ENCODE peak calls at places on chromosomes 6 and 20, in ten cellular contexts. V is Caco-2; N is CD8-positive, alpha-beta T cell; C is hepatocyte; H is HCT116; X is PC-9; P is endodermal cell; Q is choroid plexus epithelial cell; R is AG10803; G is coronary artery. S is an unnamed sample.

GRCh38 chr6:8085053-8085511 is 17.3 kb downstream of the EEF1E1 start:
- DNase-seq in V (peak), N (no peak), C (peak), H (peak), X (peak), P (peak), Q (peak), R (peak), G (no peak), S (peak)

GRCh38 chr6:127483399-127484055 is 24.3 kb upstream of the KIAA0408 start:
- DNase-seq in V (no peak), N (no peak), C (no peak), H (no peak), X (no peak), P (peak), Q (no peak), R (no peak), G (no peak), S (no peak)

GRCh38 chr6:80331522-80331921 is 225.1 kb downstream of the BCKDHB start:
- DNase-seq in V (no peak), N (no peak), C (no peak), H (no peak), X (no peak), P (no peak), Q (no peak), R (no peak), G (no peak), S (no peak)

GRCh38 chr6:133502451-133503259 is 261.5 kb downstream of the EYA4 start:
- DNase-seq in V (peak), N (no peak), C (peak), H (no peak), X (no peak), P (no peak), Q (peak), R (peak), G (peak), S (peak)

GRCh38 chr20:51360451-51361230 is 181.9 kb downstream of the NFATC2 start:
- DNase-seq in V (no peak), N (no peak), C (peak), H (peak), X (peak), P (no peak), Q (peak), R (peak), G (no peak), S (peak)

GRCh38 chr6:10837692-10837996 is 695 bp downstream of the MAK start:
- DNase-seq in V (peak), N (no peak), C (peak), H (no peak), X (no peak), P (no peak), Q (peak), R (no peak), G (no peak), S (no peak)

GRCh38 chr20:31987744-31988143 is 19.8 kb downstream of the XKR7 start:
- DNase-seq in V (no peak), N (no peak), C (peak), H (no peak), X (no peak), P (no peak), Q (peak), R (no peak), G (no peak), S (peak)

GRCh38 chr6:16291739-16292138 is 53.4 kb downstream of the GMPR start:
- DNase-seq in V (no peak), N (no peak), C (no peak), H (no peak), X (no peak), P (no peak), Q (no peak), R (no peak), G (no peak), S (no peak)

GRCh38 chr6:166697113-166697512 is 70.1 kb upstream of the RPS6KA2 start:
- DNase-seq in V (no peak), N (no peak), C (no peak), H (no peak), X (no peak), P (no peak), Q (no peak), R (no peak), G (no peak), S (no peak)

DNA sequence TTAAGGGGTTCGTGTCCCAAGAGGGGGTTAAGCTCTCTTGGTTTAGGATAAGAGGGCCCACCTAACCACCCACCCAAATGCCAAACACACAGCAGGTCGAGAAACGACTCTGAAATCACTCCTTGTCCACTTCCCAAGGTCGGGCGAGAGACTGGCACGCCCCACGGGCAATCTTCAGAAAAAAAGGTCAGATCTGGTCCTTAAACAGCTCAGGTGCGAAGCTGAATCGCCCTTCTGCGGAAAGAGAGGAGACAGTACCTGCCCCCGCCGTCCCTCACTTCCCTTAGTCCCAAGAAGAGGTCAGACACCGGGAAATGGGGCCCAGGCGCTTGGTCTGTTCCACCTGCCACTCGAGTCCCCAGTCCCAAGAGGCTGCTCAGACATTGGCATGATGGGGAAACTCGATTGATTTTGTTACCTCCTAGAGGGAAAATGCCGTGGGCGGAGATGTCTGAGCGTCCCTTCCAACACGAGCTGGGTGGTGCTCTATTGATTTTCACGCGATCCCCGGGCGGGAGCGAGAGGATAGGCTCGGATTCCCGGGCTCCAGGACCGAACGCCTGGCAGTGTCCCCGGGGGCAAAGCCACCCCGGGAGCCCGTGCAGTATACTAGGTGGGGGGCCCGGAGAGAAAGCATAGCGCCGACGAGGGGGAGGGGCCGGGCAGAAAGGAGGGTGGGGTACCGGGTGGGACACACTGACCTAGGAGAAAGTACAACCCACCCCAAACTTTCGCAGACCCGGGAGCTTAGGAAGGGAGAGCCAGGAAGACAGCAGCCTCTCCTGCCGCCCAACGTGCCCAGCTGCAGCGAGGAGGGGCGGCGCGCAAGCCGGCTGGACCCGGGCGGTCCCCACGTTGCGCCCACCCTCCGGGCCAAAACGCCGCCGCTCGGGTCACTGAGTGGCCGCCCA is 1.1 kb upstream of the SAMD5 start:
- DNase-seq in V (peak), N (no peak), C (peak), H (no peak), X (no peak), P (peak), Q (peak), R (no peak), G (no peak), S (peak)
- H3K4me3 ChIP-seq in V (peak), N (no peak), C (peak), H (peak), X (peak), P (peak), Q (peak), R (peak), G (peak), S (peak)

GRCh38 chr6:40804905-40805304 is 217.7 kb upstream of the LRFN2 start:
- DNase-seq in V (no peak), N (no peak), C (no peak), H (no peak), X (no peak), P (no peak), Q (peak), R (no peak), G (no peak), S (no peak)
- TF ChIP-seq CTCF in V (peak), N (no peak), C (peak), H (peak), X (no peak), P (peak), Q (peak), R (peak), G (no peak), S (peak)

GRCh38 chr6:33198853-33199436 is 1.5 kb downstream of the RXRB start:
- DNase-seq in V (no peak), N (no peak), C (no peak), H (no peak), X (no peak), P (no peak), Q (no peak), R (no peak), G (peak), S (no peak)
- H3K4me3 ChIP-seq in V (peak), N (no peak), C (peak), H (peak), X (peak), P (peak), Q (peak), R (peak), G (peak), S (peak)

DNA sequence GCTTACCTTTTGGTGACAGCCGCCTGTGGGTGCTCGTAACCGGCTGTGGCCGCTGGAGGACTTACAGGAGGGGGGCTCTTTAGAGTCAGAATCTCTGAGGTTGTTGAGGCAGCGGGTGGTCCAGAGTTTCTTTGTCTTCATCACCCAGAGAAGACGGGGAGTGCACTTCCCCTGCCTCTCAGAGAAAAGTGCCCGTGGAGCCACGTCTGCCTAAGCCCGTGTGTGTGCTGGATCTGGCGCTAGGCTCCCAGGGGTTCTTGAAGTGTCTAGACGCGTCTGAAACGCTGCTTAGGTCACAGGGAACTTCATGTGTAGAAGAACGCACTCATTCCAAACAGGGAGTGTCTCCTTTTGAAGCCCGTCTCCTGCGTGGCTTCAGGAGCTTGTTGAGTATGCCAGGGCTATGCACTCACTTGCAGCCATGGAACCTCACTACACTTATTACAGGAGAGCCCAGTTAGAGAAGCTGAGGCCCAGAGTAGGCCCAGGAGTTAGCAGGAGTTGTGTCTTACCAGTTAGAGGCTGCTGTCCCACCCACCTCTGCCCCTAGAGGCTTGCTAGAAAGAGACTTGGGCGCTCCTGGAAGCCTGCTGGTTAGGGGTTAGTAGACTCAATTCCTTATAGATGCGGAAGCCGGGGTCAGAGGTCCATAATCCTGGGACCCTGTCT is 1.3 kb downstream of the LSM14B start:
- DNase-seq in V (no peak), N (no peak), C (peak), H (no peak), X (no peak), P (peak), Q (peak), R (peak), G (no peak), S (peak)
- TF ChIP-seq CTCF in V (no peak), N (no peak), C (no peak), H (no peak), X (no peak), P (peak), Q (peak), R (peak), G (no peak), S (peak)

GRCh38 chr20:45343445-45343866 is 4.8 kb downstream of the SDC4 start:
- DNase-seq in V (peak), N (no peak), C (peak), H (no peak), X (peak), P (peak), Q (no peak), R (no peak), G (no peak), S (no peak)
- H3K4me3 ChIP-seq in V (peak), N (no peak), C (no peak), H (peak), X (peak), P (peak), Q (peak), R (peak), G (peak), S (peak)

GRCh38 chr6:78867020-78867369 is 356 bp upstream of the IRAK1BP1 start:
- DNase-seq in V (no peak), N (no peak), C (no peak), H (no peak), X (no peak), P (no peak), Q (no peak), R (no peak), G (no peak), S (no peak)

GRCh38 chr6:78864957-78865356 is 2.4 kb upstream of the IRAK1BP1 start:
- DNase-seq in V (no peak), N (no peak), C (no peak), H (no peak), X (no peak), P (no peak), Q (no peak), R (no peak), G (no peak), S (no peak)

GRCh38 chr6:78863576-78863975 is 3.8 kb upstream of the IRAK1BP1 start:
- DNase-seq in V (no peak), N (no peak), C (no peak), H (no peak), X (no peak), P (no peak), Q (no peak), R (no peak), G (no peak), S (no peak)

GRCh38 chr6:78868124-78868523 is 773 bp downstream of the IRAK1BP1 start:
- DNase-seq in V (no peak), N (no peak), C (no peak), H (no peak), X (no peak), P (no peak), Q (no peak), R (peak), G (no peak), S (peak)

DNA sequence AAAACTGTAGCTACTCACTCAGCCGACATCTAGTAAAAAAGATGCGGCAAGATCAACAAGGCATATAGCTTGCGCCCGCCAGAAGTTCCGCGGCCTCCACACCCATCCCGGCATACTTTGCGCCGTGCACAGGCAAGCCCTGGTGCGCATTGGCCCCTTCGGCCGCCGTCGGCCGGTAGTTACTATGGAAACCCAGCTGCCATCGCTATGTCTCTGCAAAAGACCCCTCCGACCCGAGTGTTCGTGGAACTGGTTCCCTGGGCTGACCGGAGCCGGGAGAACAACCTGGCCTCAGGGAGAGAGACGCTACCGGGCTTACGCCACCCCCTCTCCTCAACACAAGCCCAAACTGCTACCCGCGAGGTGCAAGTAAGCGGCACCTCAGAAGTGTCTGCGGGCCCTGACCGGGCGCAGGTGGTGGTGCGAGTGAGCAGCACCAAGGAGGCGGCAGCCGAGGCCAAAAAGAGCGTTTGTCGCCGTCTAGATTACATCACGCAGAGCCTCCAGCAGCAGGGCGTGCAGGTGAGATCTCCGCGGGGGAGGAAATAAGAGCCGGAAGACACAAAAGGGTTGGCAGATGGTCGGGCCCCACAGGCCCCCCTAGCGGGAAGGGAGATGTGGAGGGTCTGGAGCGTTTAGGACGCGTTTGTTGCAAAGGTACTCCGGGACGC is at the start of gene IRAK1BP1:
- DNase-seq in V (peak), N (peak), C (peak), H (peak), X (peak), P (peak), Q (peak), R (peak), G (peak), S (peak)
- TF ChIP-seq CTCF in V (no peak), N (no peak), C (peak), H (no peak), X (no peak), P (peak), Q (peak), R (peak), G (no peak), S (no peak)

S was measured in bronchial epithelial cell.